ENCODE peak calls at places on chromosome 1, in six cellular contexts. Q, T, I, L, Z and A are unnamed samples.

GRCh38 chr1:42844592-42845140 is 1.7 kb upstream of the ZNF691 start:
- DNase-seq in Q (peak; percentile 32), L (no peak), Z (no peak), I (peak; percentile 19), T (no peak), A (no peak)

GRCh38 chr1:109765483-109765815 is 1.7 kb upstream of the EPS8L3 start:
- DNase-seq in Z (no peak), L (no peak), I (no peak), T (no peak), Q (no peak), A (no peak)

GRCh38 chr1:56429288-56429687 is 150.1 kb downstream of the PLPP3 start:
- DNase-seq in T (no peak), I (no peak), L (no peak), Z (no peak), Q (no peak), A (no peak)

GRCh38 chr1:27149084-27149483 is 5.8 kb downstream of the SLC9A1 start:
- DNase-seq in I (no peak), Z (no peak), L (peak; percentile 33), T (no peak), Q (no peak), A (no peak)

GRCh38 chr1:16367968-16368910 is 1.2 kb downstream of the SZRD1 start:
- DNase-seq in L (no peak), Q (no peak), T (no peak), I (peak; percentile 37), Z (peak; percentile 54), A (no peak)

GRCh38 chr1:18155881-18156385 is 48.3 kb downstream of the IGSF21 start:
- DNase-seq in I (no peak), Z (no peak), L (no peak), Q (no peak), T (no peak), A (no peak)

GRCh38 chr1:22628698-22629444 is 7.6 kb upstream of the C1QA start:
- DNase-seq in L (no peak), I (no peak), Z (no peak), Q (no peak), T (no peak), A (no peak)

GRCh38 chr1:59232209-59232608 is 64.7 kb upstream of the FGGY start:
- DNase-seq in T (no peak), L (no peak), I (no peak), Z (no peak), Q (no peak), A (no peak)

GRCh38 chr1:241125297-241125696 is 231.7 kb downstream of the RGS7 start:
- DNase-seq in Z (no peak), I (no peak), L (no peak), T (no peak), Q (no peak), A (no peak)

GRCh38 chr1:17414022-17414421 is 25.5 kb downstream of the RCC2 start:
- DNase-seq in L (no peak), Z (no peak), I (peak; percentile 20), Q (no peak), T (no peak), A (no peak)

GRCh38 chr1:56710646-56711045 is 65.5 kb downstream of the PRKAA2 start:
- DNase-seq in I (peak; percentile 71), L (no peak), Z (peak; percentile 29), T (no peak), Q (peak; percentile 40), A (no peak)

GRCh38 chr1:35683012-35683411 is 35.7 kb downstream of the C1orf216 start:
- DNase-seq in T (no peak), Q (no peak), L (no peak), I (no peak), Z (no peak), A (no peak)

GRCh38 chr1:68141079-68141800 is 90.8 kb upstream of the DIRAS3 start:
- DNase-seq in Z (peak; percentile 48), T (no peak), I (peak; percentile 92), Q (peak; percentile 27), L (no peak), A (no peak)

GRCh38 chr1:151494741-151495281 is 16.4 kb upstream of the CGN start:
- DNase-seq in I (peak; percentile 69), T (no peak), Z (no peak), Q (peak; percentile 51), L (no peak), A (no peak)

GRCh38 chr1:206470692-206471414 is 577 bp downstream of the IKBKE start:
- DNase-seq in I (peak; percentile 87), T (no peak), L (no peak), Z (peak; percentile 73), Q (peak; percentile 76), A (peak; percentile 48)

GRCh38 chr1:89999208-89999607 is 4.3 kb downstream of the ZNF326 start:
- DNase-seq in L (no peak), Z (no peak), T (no peak), I (no peak), Q (no peak), A (no peak)

GRCh38 chr1:164638506-164639202 is 79.7 kb downstream of the PBX1 start:
- DNase-seq in I (no peak), Q (no peak), Z (no peak), L (peak; percentile 65), T (no peak), A (no peak)

GRCh38 chr1:12052008-12052573 is 11.0 kb upstream of the TNFRSF8 start:
- DNase-seq in L (peak; percentile 47), I (peak; percentile 87), T (no peak), Q (peak; percentile 95), Z (peak; percentile 73), A (peak; percentile 45)

GRCh38 chr1:109649380-109649987 is 6.4 kb upstream of the GSTM4 start:
- DNase-seq in L (no peak), Z (no peak), I (peak; percentile 78), T (no peak), Q (peak; percentile 45), A (no peak)

GRCh38 chr1:29453502-29454240 is 217.3 kb downstream of the PTPRU start:
- DNase-seq in I (peak; percentile 76), L (peak; percentile 17), Z (peak; percentile 29), T (no peak), Q (peak; percentile 66), A (no peak)

GRCh38 chr1:112477550-112477949 is 31.2 kb upstream of the WNT2B start:
- DNase-seq in Q (no peak), I (no peak), T (no peak), Z (no peak), L (no peak), A (no peak)

GRCh38 chr1:200665851-200666250 is 3.9 kb downstream of the DDX59 start:
- DNase-seq in Z (no peak), L (no peak), I (no peak), T (no peak), Q (no peak), A (no peak)

GRCh38 chr1:197911172-197911856 is 5.9 kb upstream of the LHX9 start:
- DNase-seq in Q (peak; percentile 36), L (no peak), T (no peak), Z (no peak), I (no peak), A (peak; percentile 30)

GRCh38 chr1:213659580-213660547 is 327.9 kb upstream of the PROX1 start:
- DNase-seq in Z (no peak), I (no peak), L (no peak), Q (no peak), T (no peak), A (no peak)

GRCh38 chr1:246801241-246802020 is 77.2 kb downstream of the SCCPDH start:
- DNase-seq in Z (peak; percentile 61), Q (no peak), I (peak; percentile 52), L (no peak), T (no peak), A (no peak)

GRCh38 chr1:116001739-116002487 is 25.6 kb downstream of the SLC22A15 start:
- DNase-seq in Z (no peak), L (no peak), T (no peak), Q (no peak), I (no peak), A (no peak)

GRCh38 chr1:14626869-14627607 is 28.6 kb downstream of the KAZN start:
- DNase-seq in L (no peak), Q (peak; percentile 30), I (no peak), Z (no peak), T (no peak), A (no peak)

GRCh38 chr1:40607921-40608320 is 57.6 kb downstream of the RIMS3 start:
- DNase-seq in I (no peak), Q (no peak), Z (no peak), L (no peak), T (no peak), A (no peak)

GRCh38 chr1:151841141-151841540 is 1.5 kb upstream of the C2CD4D start:
- DNase-seq in L (no peak), I (peak; percentile 77), Q (no peak), T (no peak), Z (peak; percentile 86), A (no peak)

GRCh38 chr1:113930499-113931161 is 1.5 kb downstream of the HIPK1 start:
- DNase-seq in L (no peak), Z (peak; percentile 81), Q (peak; percentile 63), T (no peak), I (peak; percentile 72), A (peak; percentile 21)

GRCh38 chr1:227437495-227438008 is 119.3 kb upstream of the CDC42BPA start:
- DNase-seq in L (peak; percentile 57), T (no peak), I (peak; percentile 79), Z (peak; percentile 31), Q (peak; percentile 80), A (no peak)

GRCh38 chr1:2446394-2446793 is 29.7 kb upstream of the PLCH2 start:
- DNase-seq in L (peak; percentile 74), T (no peak), Z (peak; percentile 36), Q (peak; percentile 49), I (peak; percentile 60), A (no peak)

GRCh38 chr1:15220825-15221431 is 26.1 kb upstream of the FHAD1 start:
- DNase-seq in L (no peak), Q (no peak), T (no peak), I (no peak), Z (no peak), A (no peak)

GRCh38 chr1:54798769-54799641 is 2.1 kb downstream of the TTC22 start:
- DNase-seq in I (peak; percentile 64), L (no peak), T (no peak), Z (no peak), Q (no peak), A (no peak)

GRCh38 chr1:236100799-236101198 is 35.9 kb upstream of the NID1 start:
- DNase-seq in I (no peak), T (no peak), L (no peak), Z (no peak), Q (no peak), A (no peak)

GRCh38 chr1:218347713-218348627 is 2.8 kb downstream of the TGFB2 start:
- DNase-seq in Z (peak; percentile 91), Q (no peak), T (no peak), L (peak; percentile 12), I (peak; percentile 94), A (no peak)

GRCh38 chr1:93000751-93001175 is 39.5 kb upstream of the DIPK1A start:
- DNase-seq in Z (no peak), L (peak; percentile 18), T (no peak), Q (no peak), I (peak; percentile 64), A (no peak)

GRCh38 chr1:8077602-8078001 is 51.5 kb upstream of the ERRFI1 start:
- DNase-seq in Q (no peak), L (no peak), Z (no peak), I (no peak), T (no peak), A (no peak)

GRCh38 chr1:236151739-236152424 is 9.5 kb downstream of the GPR137B start:
- DNase-seq in I (no peak), L (no peak), T (no peak), Z (no peak), Q (no peak), A (no peak)